ENCODE peak calls at places on chromosomes 16 and 17, in seven cellular contexts. G is type B pancreatic cell, H is GM10248, O is lower lobe of right lung, L is PC-9, P is cardiac fibroblast, V is A549. N is an unnamed sample.

GRCh38 chr17:76151896-76152454 is 10.9 kb upstream of the FOXJ1 start:
- DNase-seq in G (no peak), H (no peak), O (no peak), L (no peak), P (no peak), V (no peak), N (no peak)

GRCh38 chr16:89133457-89134127 is 38.0 kb upstream of the CDH15 start:
- DNase-seq in G (no peak), H (no peak), O (peak; percentile 24), L (no peak), P (no peak), V (no peak), N (no peak)

GRCh38 chr16:5738586-5738985 is 641.0 kb upstream of the EEF2KMT start:
- DNase-seq in G (no peak), H (no peak), O (no peak), L (no peak), P (no peak), V (no peak), N (no peak)

GRCh38 chr17:9666461-9667050 is 21.2 kb downstream of the USP43 start:
- DNase-seq in G (no peak), H (no peak), O (no peak), L (no peak), P (no peak), V (no peak), N (no peak)

GRCh38 chr17:30323262-30323894 is 10.5 kb downstream of the TMIGD1 start:
- DNase-seq in G (no peak), H (no peak), O (no peak), L (no peak), P (no peak), V (no peak), N (no peak)

GRCh38 chr17:58153046-58153445 is 4.9 kb downstream of the OR4D1 start:
- DNase-seq in G (no peak), H (no peak), O (no peak), L (no peak), P (no peak), V (no peak), N (no peak)

GRCh38 chr17:83099570-83100181 is 20.3 kb downstream of the METRNL start:
- DNase-seq in G (no peak), H (no peak), O (no peak), L (peak; percentile 62), P (peak; percentile 62), V (no peak), N (no peak)

GRCh38 chr17:10193632-10194031 is 4.8 kb downstream of the GAS7 start:
- DNase-seq in G (no peak), H (no peak), O (no peak), L (no peak), P (no peak), V (no peak), N (no peak)

GRCh38 chr16:46885960-46886763 is 2.0 kb downstream of the GPT2 start:
- DNase-seq in G (no peak), H (no peak), O (no peak), L (no peak), P (peak; percentile 83), V (no peak), N (no peak)

GRCh38 chr16:55323637-55324490 is at the start of gene IRX6:
- DNase-seq in G (peak; percentile 76), H (no peak), O (peak; percentile 77), L (no peak), P (no peak), V (peak; percentile 14), N (no peak)

GRCh38 chr16:88023786-88024185 is 72.6 kb downstream of the BANP start:
- DNase-seq in G (no peak), H (no peak), O (no peak), L (no peak), P (no peak), V (no peak), N (no peak)

GRCh38 chr17:70608193-70608592 is 438.9 kb downstream of the KCNJ2 start:
- DNase-seq in G (no peak), H (no peak), O (no peak), L (no peak), P (no peak), V (no peak), N (no peak)

GRCh38 chr17:17938388-17939107 is 33.7 kb downstream of the TOM1L2 start:
- DNase-seq in G (no peak), H (no peak), O (no peak), L (no peak), P (no peak), V (no peak), N (no peak)

GRCh38 chr17:76866774-76867577 is 1.2 kb upstream of the MGAT5B start:
- DNase-seq in G (no peak), H (no peak), O (no peak), L (peak; percentile 49), P (peak; percentile 29), V (no peak), N (no peak)

GRCh38 chr17:1168537-1169234 is 11.1 kb downstream of the ABR start:
- DNase-seq in G (no peak), H (no peak), O (no peak), L (no peak), P (no peak), V (no peak), N (no peak)

GRCh38 chr17:1169471-1169908 is 10.3 kb downstream of the ABR start:
- DNase-seq in G (no peak), H (no peak), O (no peak), L (no peak), P (no peak), V (no peak), N (no peak)

GRCh38 chr17:1169913-1170312 is 9.9 kb downstream of the ABR start:
- DNase-seq in G (no peak), H (no peak), O (no peak), L (no peak), P (no peak), V (no peak), N (no peak)

GRCh38 chr17:1171953-1172352 is 7.8 kb downstream of the ABR start:
- DNase-seq in G (no peak), H (no peak), O (no peak), L (no peak), P (no peak), V (no peak), N (no peak)

DNA sequence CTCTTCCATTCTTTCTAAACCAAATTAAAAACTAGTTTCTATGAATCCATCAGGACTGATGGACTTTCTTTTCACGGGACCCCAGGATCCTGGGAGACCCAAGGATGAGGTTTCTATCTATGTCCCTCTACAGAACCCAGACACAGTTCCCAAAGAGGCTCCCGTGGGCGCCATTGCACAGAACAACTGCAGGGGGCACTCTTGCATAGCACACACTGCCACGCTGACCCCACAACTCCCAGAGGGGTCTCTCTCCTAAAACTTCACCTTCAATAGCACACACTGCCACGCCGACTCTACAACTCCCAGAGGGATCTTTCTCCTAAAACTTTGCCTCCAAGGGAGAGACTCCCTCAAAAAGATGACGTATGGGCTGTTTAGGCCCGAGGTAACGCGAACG is 9.0 kb downstream of the ABR start:
- DNase-seq in G (no peak), H (no peak), O (no peak), L (no peak), P (no peak), V (no peak), N (no peak)
- TF ChIP-seq CTCF in G (peak; percentile 60), H (peak; percentile 23), O (no peak), L (peak; percentile 37), P (no peak), V (peak; percentile 26), N (no peak)

DNA sequence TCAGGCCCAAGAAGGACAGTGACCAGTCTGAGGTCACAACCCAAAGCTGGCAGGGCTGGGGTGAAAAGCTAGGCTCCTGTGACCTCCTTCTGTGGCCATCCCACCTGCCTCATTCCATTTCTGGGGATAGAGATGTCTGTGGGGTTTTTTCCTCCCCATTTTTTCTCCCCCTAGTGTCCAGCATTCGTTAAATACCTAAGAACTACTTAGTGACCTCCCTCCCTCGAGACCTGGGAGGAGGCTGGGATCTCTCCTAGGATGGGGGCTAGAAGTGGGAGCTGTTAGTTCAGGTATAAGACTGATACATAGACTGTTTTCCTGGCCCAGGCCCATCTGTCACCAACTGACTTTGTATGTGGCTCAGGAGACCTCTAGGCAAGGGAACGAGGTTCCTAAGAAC is 20.5 kb upstream of the STAC2 start:
- DNase-seq in G (no peak), H (no peak), O (no peak), L (no peak), P (no peak), V (no peak), N (no peak)
- TF ChIP-seq CTCF in G (no peak), H (no peak), O (no peak), L (no peak), P (peak; percentile 8), V (peak; percentile 9), N (no peak)

GRCh38 chr17:80862978-80863377 is 128.7 kb upstream of the CHMP6 start:
- DNase-seq in G (no peak), H (no peak), O (no peak), L (no peak), P (no peak), V (no peak), N (no peak)

GRCh38 chr17:80860703-80861359 is 130.8 kb upstream of the CHMP6 start:
- DNase-seq in G (no peak), H (no peak), O (peak; percentile 16), L (no peak), P (no peak), V (no peak), N (no peak)

GRCh38 chr17:80861360-80861861 is 130.2 kb upstream of the CHMP6 start:
- DNase-seq in G (no peak), H (no peak), O (peak; percentile 16), L (no peak), P (no peak), V (no peak), N (no peak)

GRCh38 chr17:80862341-80862969 is 129.2 kb upstream of the CHMP6 start:
- DNase-seq in G (no peak), H (no peak), O (peak; percentile 32), L (no peak), P (no peak), V (no peak), N (no peak)

GRCh38 chr17:80861892-80862291 is 129.7 kb upstream of the CHMP6 start:
- DNase-seq in G (no peak), H (no peak), O (peak; percentile 28), L (no peak), P (peak; percentile 30), V (peak; percentile 55), N (no peak)
- TF ChIP-seq CTCF in G (peak; percentile 66), H (no peak), O (peak; percentile 24), L (no peak), P (peak; percentile 40), V (peak; percentile 41), N (peak; percentile 40)

DNA sequence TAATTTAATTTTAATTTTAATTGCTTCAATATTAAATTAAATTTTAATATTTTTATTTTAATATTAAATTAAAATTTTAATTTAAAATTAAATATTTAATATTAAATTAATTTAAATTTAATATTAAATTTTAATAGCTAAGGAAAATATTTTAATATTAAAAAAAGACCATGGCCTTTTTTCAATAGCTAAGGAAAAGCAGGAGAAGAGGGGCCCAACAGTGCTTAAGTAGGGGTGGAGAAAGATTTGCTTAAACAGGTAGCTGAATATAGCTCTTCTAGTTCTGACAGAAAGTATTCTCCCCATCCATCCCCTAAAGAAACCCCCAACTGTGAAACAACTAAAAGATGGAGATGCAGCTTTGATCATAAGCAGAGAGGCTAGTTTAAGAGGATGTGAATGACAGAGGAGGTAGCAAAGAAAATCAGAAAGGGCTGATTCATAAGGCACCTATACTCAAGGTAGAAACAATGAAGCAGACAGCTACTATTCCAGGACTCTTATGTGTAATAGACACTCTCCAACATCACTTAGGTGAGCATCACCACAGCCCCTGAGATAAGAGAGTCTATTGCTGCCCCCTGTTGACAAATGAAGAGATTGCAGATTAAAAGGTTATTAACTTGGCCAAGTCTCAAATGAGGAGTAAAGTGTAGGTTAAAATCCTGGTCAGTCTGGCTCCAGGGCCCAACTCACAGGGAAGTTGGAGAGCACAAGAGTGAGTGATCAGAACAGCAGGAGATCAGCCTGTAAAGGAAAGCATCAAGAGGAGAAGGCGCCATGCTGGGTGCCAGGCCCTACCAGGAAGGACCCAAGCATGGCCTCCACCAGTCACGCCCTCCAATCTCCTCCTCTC is 7.8 kb upstream of the RNASEK start:
- DNase-seq in G (no peak), H (peak; percentile 69), O (no peak), L (peak; percentile 49), P (peak; percentile 62), V (peak; percentile 84), N (peak; percentile 87)
- TF ChIP-seq CTCF in G (peak; percentile 88), H (peak; percentile 59), O (peak; percentile 70), L (peak; percentile 95), P (peak; percentile 60), V (peak; percentile 96), N (peak; percentile 57)

N was measured in D721Med.